ENCODE peak calls at places on chromosome 3, in ten cellular contexts. P is BE2C, O is hepatocyte, F is fibroblast of mammary gland, E is heart right ventricle, W is astrocyte of the spinal cord, Q is right atrium auricular region, N is AG10803, X is thoracic aorta, L is pancreas. Y is an unnamed sample.

GRCh38 chr3:113773381-113773780 is 26.5 kb downstream of the ATP6V1A start:
- DNase-seq in P (no peak), O (no peak), F (peak), E (no peak), W (peak), Q (no peak), N (peak), X (no peak), L (no peak), Y (no peak)

GRCh38 chr3:133843634-133844033 is 38.0 kb downstream of the SRPRB start:
- DNase-seq in P (no peak), O (no peak), F (peak), E (peak), W (peak), Q (no peak), N (peak), X (no peak), L (no peak), Y (no peak)

GRCh38 chr3:143951351-143951971 is 20.2 kb upstream of the DIPK2A start:
- DNase-seq in P (peak), O (peak), F (peak), E (no peak), W (peak), Q (no peak), N (peak), X (no peak), L (no peak), Y (peak)

GRCh38 chr3:82939491-82940097 is 1178.1 kb upstream of the GBE1 start:
- DNase-seq in P (no peak), O (no peak), F (no peak), E (no peak), W (no peak), Q (no peak), N (no peak), X (no peak), L (peak), Y (no peak)

GRCh38 chr3:18758047-18758704 is 333.0 kb upstream of the SATB1 start:
- DNase-seq in P (no peak), O (peak), F (peak), E (peak), W (peak), Q (no peak), N (no peak), X (no peak), L (no peak), Y (peak)

GRCh38 chr3:58414538-58415197 is 19.0 kb downstream of the PDHB start:
- DNase-seq in P (peak), O (peak), F (peak), E (peak), W (peak), Q (peak), N (peak), X (no peak), L (no peak), Y (peak)

GRCh38 chr3:64988188-64988587 is 300.4 kb upstream of the ADAMTS9 start:
- DNase-seq in P (no peak), O (no peak), F (peak), E (no peak), W (no peak), Q (no peak), N (no peak), X (no peak), L (no peak), Y (peak)

GRCh38 chr3:118810499-118811035 is 224.1 kb downstream of the IGSF11 start:
- DNase-seq in P (no peak), O (no peak), F (no peak), E (no peak), W (no peak), Q (no peak), N (no peak), X (no peak), L (no peak), Y (no peak)

GRCh38 chr3:47634996-47635395 is 56.3 kb upstream of the CSPG5 start:
- DNase-seq in P (no peak), O (no peak), F (no peak), E (no peak), W (no peak), Q (no peak), N (no peak), X (no peak), L (no peak), Y (no peak)

GRCh38 chr3:124520970-124521369 is 209.3 kb upstream of the UMPS start:
- DNase-seq in P (no peak), O (no peak), F (no peak), E (no peak), W (no peak), Q (no peak), N (no peak), X (no peak), L (no peak), Y (no peak)

GRCh38 chr3:116863270-116863770 is 153.7 kb downstream of the TUSC7 start:
- DNase-seq in P (no peak), O (no peak), F (no peak), E (no peak), W (no peak), Q (no peak), N (no peak), X (no peak), L (no peak), Y (no peak)

GRCh38 chr3:53195602-53196574 is 34.9 kb downstream of the PRKCD start:
- DNase-seq in P (peak), O (peak), F (peak), E (no peak), W (peak), Q (no peak), N (peak), X (no peak), L (peak), Y (peak)

GRCh38 chr3:121295966-121296365 is 249.8 kb downstream of the POLQ start:
- DNase-seq in P (no peak), O (no peak), F (no peak), E (no peak), W (no peak), Q (no peak), N (no peak), X (no peak), L (no peak), Y (no peak)

GRCh38 chr3:62318365-62318751 is 55.0 kb downstream of the FEZF2 start:
- DNase-seq in P (peak), O (no peak), F (no peak), E (no peak), W (no peak), Q (no peak), N (no peak), X (no peak), L (no peak), Y (peak)

GRCh38 chr3:46898321-46899150 is 21.0 kb downstream of the PTH1R start:
- DNase-seq in P (no peak), O (no peak), F (no peak), E (no peak), W (no peak), Q (no peak), N (no peak), X (no peak), L (peak), Y (peak)

GRCh38 chr3:73188707-73189106 is 127.2 kb downstream of the EBLN2 start:
- DNase-seq in P (peak), O (no peak), F (peak), E (no peak), W (no peak), Q (no peak), N (no peak), X (no peak), L (no peak), Y (no peak)

GRCh38 chr3:71640549-71640948 is 57.0 kb upstream of the FOXP1 start:
- DNase-seq in P (no peak), O (no peak), F (no peak), E (no peak), W (no peak), Q (no peak), N (no peak), X (no peak), L (no peak), Y (no peak)

GRCh38 chr3:165855581-165855980 is 18.4 kb upstream of the BCHE start:
- DNase-seq in P (no peak), O (no peak), F (peak), E (no peak), W (peak), Q (no peak), N (no peak), X (no peak), L (no peak), Y (no peak)

GRCh38 chr3:115766587-115767492 is 143.5 kb downstream of the GAP43 start:
- DNase-seq in P (no peak), O (no peak), F (peak), E (no peak), W (peak), Q (no peak), N (peak), X (no peak), L (no peak), Y (no peak)

GRCh38 chr3:35262376-35262775 is 376.9 kb upstream of the ARPP21 start:
- DNase-seq in P (no peak), O (no peak), F (no peak), E (no peak), W (no peak), Q (no peak), N (no peak), X (no peak), L (no peak), Y (no peak)

GRCh38 chr3:106337116-106337515 is 468.3 kb upstream of the CBLB start:
- DNase-seq in P (no peak), O (no peak), F (peak), E (no peak), W (no peak), Q (no peak), N (peak), X (no peak), L (no peak), Y (no peak)

GRCh38 chr3:42732196-42732828 is 29.7 kb upstream of the HHATL start:
- DNase-seq in P (no peak), O (no peak), F (no peak), E (no peak), W (no peak), Q (peak), N (no peak), X (no peak), L (no peak), Y (peak)

GRCh38 chr3:16841906-16842709 is 42.6 kb upstream of the PLCL2 start:
- DNase-seq in P (no peak), O (no peak), F (no peak), E (no peak), W (no peak), Q (no peak), N (no peak), X (no peak), L (peak), Y (no peak)

GRCh38 chr3:35677797-35678196 is 38.5 kb downstream of the ARPP21 start:
- DNase-seq in P (no peak), O (no peak), F (no peak), E (no peak), W (no peak), Q (no peak), N (no peak), X (no peak), L (no peak), Y (no peak)

GRCh38 chr3:124745092-124745491 is 14.8 kb downstream of the UMPS start:
- DNase-seq in P (no peak), O (no peak), F (no peak), E (no peak), W (no peak), Q (no peak), N (peak), X (no peak), L (no peak), Y (no peak)

GRCh38 chr3:46882377-46883015 is 5.0 kb downstream of the PTH1R start:
- DNase-seq in P (no peak), O (peak), F (peak), E (no peak), W (peak), Q (no peak), N (no peak), X (no peak), L (peak), Y (no peak)

GRCh38 chr3:170799009-170799408 is 71.0 kb downstream of the RPL22L1 start:
- DNase-seq in P (no peak), O (no peak), F (no peak), E (no peak), W (no peak), Q (no peak), N (no peak), X (no peak), L (no peak), Y (no peak)

GRCh38 chr3:50515565-50516047 is 12.2 kb upstream of the CACNA2D2 start:
- DNase-seq in P (peak), O (peak), F (no peak), E (peak), W (peak), Q (peak), N (no peak), X (no peak), L (no peak), Y (no peak)

GRCh38 chr3:142213298-142213697 is 12.1 kb downstream of the GK5 start:
- DNase-seq in P (no peak), O (peak), F (peak), E (no peak), W (peak), Q (no peak), N (peak), X (no peak), L (no peak), Y (no peak)

GRCh38 chr3:142209655-142210054 is 15.7 kb downstream of the GK5 start:
- DNase-seq in P (peak), O (peak), F (peak), E (peak), W (peak), Q (no peak), N (peak), X (peak), L (no peak), Y (no peak)

GRCh38 chr3:142210144-142210543 is 15.2 kb downstream of the GK5 start:
- DNase-seq in P (peak), O (no peak), F (no peak), E (no peak), W (no peak), Q (no peak), N (peak), X (no peak), L (no peak), Y (no peak)

GRCh38 chr3:142210608-142211007 is 14.8 kb downstream of the GK5 start:
- DNase-seq in P (no peak), O (no peak), F (peak), E (no peak), W (peak), Q (no peak), N (peak), X (no peak), L (no peak), Y (no peak)

GRCh38 chr3:142211034-142211433 is 14.4 kb downstream of the GK5 start:
- DNase-seq in P (peak), O (no peak), F (peak), E (no peak), W (no peak), Q (no peak), N (no peak), X (no peak), L (no peak), Y (no peak)
- TF ChIP-seq CTCF in P (peak), O (peak), F (peak), E (no peak), W (peak), Q (peak), N (peak), X (no peak), L (no peak), Y (no peak)

GRCh38 chr3:79056498-79056897 is 711.3 kb downstream of the ROBO1 start:
- DNase-seq in P (peak), O (peak), F (no peak), E (no peak), W (no peak), Q (no peak), N (no peak), X (no peak), L (no peak), Y (no peak)

GRCh38 chr3:79057756-79058155 is 710.0 kb downstream of the ROBO1 start:
- DNase-seq in P (no peak), O (no peak), F (no peak), E (no peak), W (no peak), Q (no peak), N (no peak), X (no peak), L (no peak), Y (no peak)

DNA sequence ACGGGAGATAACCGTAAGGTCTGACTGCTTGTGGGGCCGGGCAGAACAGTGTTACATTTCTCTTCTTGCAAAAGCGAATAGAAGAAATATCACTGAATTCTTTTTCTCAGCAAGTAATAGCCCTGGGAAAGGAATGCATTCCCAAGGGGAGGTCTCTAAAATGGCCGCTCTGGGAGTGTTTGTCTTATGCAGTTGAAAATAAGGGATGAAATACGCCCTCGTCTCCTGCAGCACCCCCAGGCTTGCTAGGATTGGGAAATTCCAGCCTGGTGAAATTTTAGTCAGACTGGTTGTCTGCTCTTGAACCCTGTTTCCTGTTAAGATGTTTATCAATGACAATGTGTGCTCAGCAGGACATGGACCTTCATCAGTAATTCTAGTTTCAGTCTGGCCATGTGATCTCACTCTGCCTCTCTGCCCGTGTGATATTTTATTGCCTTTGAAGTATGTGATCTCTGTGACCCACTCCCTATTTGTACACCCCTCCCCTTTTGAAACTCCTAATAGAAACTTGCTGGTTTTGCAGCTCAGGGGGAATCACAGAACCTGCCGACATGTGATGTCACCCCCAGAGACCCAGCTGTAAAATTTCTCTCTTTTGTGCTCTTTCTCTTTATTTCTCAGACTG is 715.6 kb downstream of the ROBO1 start:
- DNase-seq in P (peak), O (no peak), F (peak), E (no peak), W (peak), Q (no peak), N (no peak), X (no peak), L (no peak), Y (no peak)
- TF ChIP-seq CTCF in P (no peak), O (no peak), F (no peak), E (no peak), W (no peak), Q (no peak), N (no peak), X (no peak), L (no peak), Y (no peak)

GRCh38 chr3:175956964-175957363 is 1097.8 kb downstream of the NAALADL2 start:
- DNase-seq in P (no peak), O (no peak), F (no peak), E (no peak), W (no peak), Q (no peak), N (peak), X (no peak), L (no peak), Y (peak)
- TF ChIP-seq CTCF in P (peak), O (peak), F (peak), E (no peak), W (peak), Q (no peak), N (peak), X (no peak), L (no peak), Y (peak)

DNA sequence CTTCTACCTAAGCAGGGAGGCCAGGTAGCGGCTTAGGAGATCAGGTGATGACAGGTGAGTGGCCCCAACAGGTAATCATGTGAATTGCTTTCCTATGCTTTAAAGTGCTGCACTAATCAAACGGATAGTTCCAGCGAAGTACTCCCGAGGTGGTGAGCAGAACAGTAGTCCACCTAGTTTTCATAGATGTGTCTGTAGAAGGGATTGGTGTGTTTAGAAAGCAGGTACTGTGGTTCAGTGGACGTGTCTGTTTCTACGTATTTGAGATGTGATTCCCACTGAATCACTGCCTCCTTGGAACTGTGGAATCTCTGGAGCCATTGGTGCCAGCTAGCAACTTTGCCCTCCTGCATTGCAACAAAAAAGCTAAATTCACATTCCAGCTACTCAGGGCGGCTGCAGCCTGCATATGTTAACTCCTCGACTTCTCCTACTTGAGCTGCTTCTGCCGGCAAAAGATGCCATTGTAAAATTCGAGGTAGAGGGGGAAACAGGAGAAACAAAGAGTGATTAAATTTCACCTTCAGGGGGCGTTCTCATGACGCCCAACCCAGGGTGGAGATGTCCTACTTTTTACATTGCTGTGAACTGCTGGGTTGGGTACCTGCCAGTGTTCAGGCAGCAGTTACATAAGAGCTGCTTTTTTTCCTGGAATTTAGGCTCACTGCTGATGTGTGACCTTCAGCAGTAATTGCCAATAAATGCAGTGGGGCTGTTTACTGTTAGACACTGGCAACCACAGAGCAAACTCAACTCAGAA is 227.3 kb downstream of the ITPR1 start:
- DNase-seq in P (no peak), O (peak), F (peak), E (peak), W (peak), Q (peak), N (peak), X (no peak), L (peak), Y (peak)
- TF ChIP-seq CTCF in P (peak), O (peak), F (peak), E (no peak), W (peak), Q (peak), N (peak), X (peak), L (peak), Y (peak)

GRCh38 chr3:150370129-150370602 is 37.9 kb upstream of the TSC22D2 start:
- DNase-seq in P (no peak), O (peak), F (peak), E (peak), W (peak), Q (peak), N (peak), X (peak), L (no peak), Y (peak)
- TF ChIP-seq CTCF in P (no peak), O (no peak), F (peak), E (no peak), W (peak), Q (peak), N (peak), X (no peak), L (no peak), Y (no peak)

Y was measured in Calu3.